ENCODE peak calls at places on chromosomes 6 and 20, in seven cellular contexts. Z is heart left ventricle, H is adrenal gland, N is tibial nerve, X is stomach, O is sigmoid colon, C is Peyer's patch. P is an unnamed sample.
A peak's percentile ranks its signal among the peaks of the same experiment; 100 is the strongest.

GRCh38 chr6:44049989-44050871 is 77.0 kb downstream of the MRPL14 start:
- DNase-seq in Z (no peak), H (no peak), N (no peak), X (no peak), O (peak; percentile 71), C (no peak), P (no peak)

GRCh38 chr20:52305029-52305645 is 113.6 kb upstream of the ZFP64 start:
- DNase-seq in Z (no peak), H (no peak), N (no peak), X (no peak), O (no peak), C (no peak), P (no peak)

GRCh38 chr20:1489764-1490436 is 1.3 kb downstream of the SIRPB2 start:
- DNase-seq in Z (no peak), H (no peak), N (peak; percentile 37), X (no peak), O (peak; percentile 72), C (no peak), P (no peak)

GRCh38 chr6:157443066-157443800 is 62.2 kb downstream of the ZDHHC14 start:
- DNase-seq in Z (no peak), H (no peak), N (no peak), X (no peak), O (no peak), C (no peak), P (no peak)

GRCh38 chr6:13303668-13304017 is 24.7 kb downstream of the TBC1D7 start:
- DNase-seq in Z (peak; percentile 85), H (peak; percentile 80), N (peak; percentile 70), X (peak; percentile 69), O (peak; percentile 87), C (peak; percentile 74), P (peak; percentile 58)

GRCh38 chr6:33112148-33112547 is 36.4 kb downstream of the HLA-DPB1 start:
- DNase-seq in Z (no peak), H (peak; percentile 61), N (peak; percentile 59), X (no peak), O (no peak), C (peak; percentile 43), P (no peak)

GRCh38 chr20:20677186-20677585 is 35.3 kb downstream of the RALGAPA2 start:
- DNase-seq in Z (no peak), H (no peak), N (no peak), X (no peak), O (no peak), C (no peak), P (no peak)

GRCh38 chr6:26109776-26110175 is 22.5 kb downstream of the HFE start:
- DNase-seq in Z (no peak), H (no peak), N (no peak), X (no peak), O (no peak), C (no peak), P (no peak)

GRCh38 chr20:37518606-37519507 is 2.2 kb upstream of the NNAT start:
- DNase-seq in Z (peak; percentile 47), H (no peak), N (no peak), X (peak; percentile 35), O (peak; percentile 91), C (no peak), P (no peak)

GRCh38 chr6:80436663-80437062 is 330.2 kb downstream of the BCKDHB start:
- DNase-seq in Z (no peak), H (no peak), N (no peak), X (no peak), O (no peak), C (no peak), P (no peak)

GRCh38 chr6:2242311-2242710 is 3.1 kb downstream of the GMDS start:
- DNase-seq in Z (no peak), H (no peak), N (no peak), X (no peak), O (no peak), C (no peak), P (no peak)

GRCh38 chr20:1816384-1817381 is 78.5 kb upstream of the SIRPA start:
- DNase-seq in Z (peak; percentile 54), H (peak; percentile 72), N (no peak), X (no peak), O (no peak), C (no peak), P (no peak)

GRCh38 chr6:154352898-154353585 is 3.6 kb downstream of the IPCEF1 start:
- DNase-seq in Z (no peak), H (no peak), N (no peak), X (no peak), O (no peak), C (no peak), P (no peak)

GRCh38 chr6:62615366-62616015 is 329.5 kb upstream of the KHDRBS2 start:
- DNase-seq in Z (no peak), H (no peak), N (no peak), X (no peak), O (no peak), C (no peak), P (no peak)

GRCh38 chr20:63147532-63147931 is 68.4 kb downstream of the YTHDF1 start:
- DNase-seq in Z (no peak), H (no peak), N (no peak), X (no peak), O (no peak), C (no peak), P (no peak)

GRCh38 chr20:3716195-3716834 is 3.9 kb upstream of the SIGLEC1 start:
- DNase-seq in Z (peak; percentile 44), H (peak; percentile 54), N (no peak), X (no peak), O (peak; percentile 73), C (no peak), P (peak; percentile 38)

GRCh38 chr6:11824986-11825385 is 46.4 kb upstream of the ADTRP start:
- DNase-seq in Z (no peak), H (no peak), N (no peak), X (no peak), O (no peak), C (no peak), P (no peak)

DNA sequence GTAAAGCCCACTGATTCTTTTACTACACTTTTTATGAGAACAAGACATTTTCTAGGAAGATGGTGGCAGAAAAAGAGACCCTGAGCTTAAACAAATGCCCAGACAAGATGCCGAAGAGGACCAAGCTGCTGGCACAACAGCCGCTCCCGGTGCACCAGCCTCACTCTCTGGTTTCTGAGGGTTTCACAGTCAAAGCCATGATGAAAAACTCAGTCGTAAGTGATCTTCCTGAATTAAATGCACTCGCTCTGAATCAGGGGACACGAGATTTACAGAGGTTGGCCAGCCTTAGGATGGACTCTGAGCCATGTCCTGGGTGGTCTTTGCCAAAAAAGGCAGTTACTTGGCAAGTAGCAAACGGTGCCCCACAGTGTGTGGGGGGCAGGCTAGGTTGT is 400 bp downstream of the PACRG start:
- DNase-seq in Z (no peak), H (peak; percentile 33), N (no peak), X (no peak), O (no peak), C (no peak), P (peak; percentile 29)
- H3K27ac ChIP-seq in Z (peak overlapping the region; percentile 92), H (peak overlapping the region; percentile 61), N (peak overlapping the region; percentile 92), X (peak overlapping the region; percentile 57), O (peak overlapping the region; percentile 79), C (peak overlapping the region; percentile 87), P (peak overlapping the region; percentile 95)

DNA sequence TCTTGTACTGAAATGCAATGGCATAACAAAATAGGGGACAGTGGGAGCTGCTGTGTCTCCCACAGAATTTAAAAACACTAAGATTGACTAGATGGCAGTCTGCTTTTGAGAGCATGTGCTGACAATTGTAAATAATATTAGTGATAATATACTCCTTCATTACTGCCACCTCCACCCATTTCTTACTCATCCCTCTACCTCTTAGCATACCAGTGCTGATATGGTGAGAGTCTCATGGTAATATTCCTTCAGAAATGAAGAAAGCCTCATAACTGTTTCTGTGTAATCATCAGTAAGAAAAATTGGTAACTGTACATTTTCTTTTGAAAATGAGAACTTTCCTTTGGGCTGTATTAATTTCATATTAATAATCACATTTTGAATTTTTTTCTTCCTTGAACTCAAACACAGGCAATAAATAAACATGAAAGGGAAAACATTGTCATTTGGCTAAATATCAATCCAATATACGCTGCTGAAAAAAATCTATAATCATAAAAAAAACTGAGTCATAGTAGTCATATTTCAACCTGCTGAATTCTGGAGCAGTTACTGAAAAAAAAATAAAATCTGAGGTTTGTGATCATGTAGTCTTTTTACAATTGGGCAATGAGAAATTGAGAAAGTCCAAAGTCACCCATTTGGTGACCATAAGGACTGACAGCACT is 34.6 kb downstream of the FAM83B start:
- DNase-seq in Z (no peak), H (no peak), N (no peak), X (no peak), O (no peak), C (no peak), P (no peak)
- TF ChIP-seq POLR2A in Z (no peak), H (no peak), N (no peak), X (no peak), O (no peak), C (no peak), P (no peak)

DNA sequence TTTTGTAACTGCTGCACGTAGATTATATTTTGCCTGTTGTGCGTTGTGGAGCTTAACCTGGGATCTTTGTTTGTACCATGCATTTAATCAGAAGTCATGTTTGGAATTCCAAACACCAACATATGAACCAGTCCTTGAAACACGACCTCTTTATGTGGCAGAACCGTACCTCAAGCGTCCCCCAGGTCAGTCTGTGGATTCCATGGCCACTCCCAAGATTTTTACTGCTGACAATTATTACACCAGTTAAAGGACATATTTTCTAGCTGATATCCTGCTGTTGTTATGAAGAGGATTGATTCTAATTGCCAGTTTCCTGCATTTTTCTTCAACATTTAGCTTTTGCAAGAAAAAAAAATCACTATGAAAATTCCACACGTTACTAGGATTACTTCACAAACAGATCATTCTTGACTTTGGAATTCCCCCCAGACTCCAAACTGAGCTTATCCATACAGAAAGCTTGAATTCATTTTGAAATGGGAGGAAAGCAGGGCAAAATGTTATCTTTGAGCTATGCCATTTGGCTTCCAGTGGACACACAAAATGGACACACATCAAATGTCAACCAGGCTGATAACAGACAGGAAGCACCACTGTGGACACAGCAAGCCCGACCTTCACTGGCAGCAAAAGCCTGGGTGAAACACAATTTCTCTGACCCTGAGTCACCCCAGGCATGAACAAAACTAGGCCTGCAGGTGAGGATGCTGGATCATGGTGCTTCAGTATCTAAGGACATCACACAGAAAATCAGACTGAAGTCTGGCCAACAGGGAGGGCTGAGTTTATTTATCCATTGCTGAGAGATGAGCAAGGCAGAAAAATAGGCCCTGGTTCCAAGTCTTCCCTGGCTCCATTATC is 542.9 kb upstream of the JAG1 start:
- DNase-seq in Z (no peak), H (no peak), N (no peak), X (no peak), O (no peak), C (no peak), P (no peak)
- H3K27ac ChIP-seq in Z (no peak overlapping the region), H (no peak overlapping the region), N (no peak overlapping the region), X (no peak overlapping the region), O (no peak overlapping the region), C (peak overlapping the region; percentile 7), P (no peak overlapping the region)

GRCh38 chr6:135183532-135184440 is 2.7 kb downstream of the MYB start:
- DNase-seq in Z (no peak), H (peak; percentile 33), N (no peak), X (peak; percentile 67), O (no peak), C (peak; percentile 68), P (peak; percentile 58)

GRCh38 chr6:135180458-135181332 is at the start of gene MYB:
- DNase-seq in Z (peak; percentile 47), H (peak; percentile 38), N (no peak), X (peak; percentile 54), O (no peak), C (peak; percentile 78), P (peak; percentile 47)

GRCh38 chr6:135181333-135182119 is 418 bp downstream of the MYB start:
- DNase-seq in Z (no peak), H (no peak), N (no peak), X (no peak), O (no peak), C (no peak), P (no peak)

GRCh38 chr6:135182993-135183531 is 2.0 kb downstream of the MYB start:
- DNase-seq in Z (peak; percentile 21), H (no peak), N (no peak), X (peak; percentile 65), O (no peak), C (peak; percentile 71), P (peak; percentile 42)

GRCh38 chr6:135182120-135182992 is 1.2 kb downstream of the MYB start:
- DNase-seq in Z (peak; percentile 21), H (no peak), N (no peak), X (peak; percentile 31), O (no peak), C (peak; percentile 44), P (peak; percentile 11)
- TF ChIP-seq POLR2A in Z (no peak), H (no peak), N (no peak), X (no peak), O (no peak), C (no peak), P (no peak)

P was measured in body of pancreas.